ENCODE peak calls at places on chromosome 15, in eight cellular contexts. One of them, this sample, is unnamed.

GRCh38 chr15:88337993-88338392 is 81.5 kb upstream of the NTRK3 start:
- DNase-seq in GM06990: no peak
- DNase-seq in transverse colon: no peak
- DNase-seq in progenitor cell of endocrine pancreas: no peak
- DNase-seq in germinal center: no peak
- DNase-seq in adrenal gland: no peak
- DNase-seq in AG08395: no peak
- DNase-seq in pons: no peak
- DNase-seq in this sample: no peak

GRCh38 chr15:31200735-31201151 is 99.2 kb upstream of the TRPM1 start:
- DNase-seq in progenitor cell of endocrine pancreas: peak; percentile 59
- DNase-seq in pons: no peak
- DNase-seq in adrenal gland: peak; percentile 60
- DNase-seq in germinal center: peak; percentile 50
- DNase-seq in GM06990: peak; percentile 64
- DNase-seq in AG08395: peak; percentile 32
- DNase-seq in transverse colon: peak; percentile 72
- DNase-seq in this sample: peak; percentile 78

GRCh38 chr15:73010154-73011152 is 41.8 kb upstream of the NEO1 start:
- DNase-seq in germinal center: no peak
- DNase-seq in pons: no peak
- DNase-seq in progenitor cell of endocrine pancreas: no peak
- DNase-seq in adrenal gland: no peak
- DNase-seq in GM06990: no peak
- DNase-seq in AG08395: no peak
- DNase-seq in transverse colon: no peak
- DNase-seq in this sample: no peak

GRCh38 chr15:58459562-58459961 is 27.8 kb downstream of the LIPC start:
- DNase-seq in pons: no peak
- DNase-seq in transverse colon: peak; percentile 55
- DNase-seq in adrenal gland: no peak
- DNase-seq in AG08395: no peak
- DNase-seq in germinal center: no peak
- DNase-seq in GM06990: no peak
- DNase-seq in progenitor cell of endocrine pancreas: no peak
- DNase-seq in this sample: no peak

GRCh38 chr15:61049934-61050333 is 179.2 kb downstream of the RORA start:
- DNase-seq in germinal center: no peak
- DNase-seq in progenitor cell of endocrine pancreas: no peak
- DNase-seq in pons: no peak
- DNase-seq in adrenal gland: no peak
- DNase-seq in AG08395: no peak
- DNase-seq in GM06990: peak; percentile 10
- DNase-seq in transverse colon: no peak
- DNase-seq in this sample: no peak

GRCh38 chr15:61528590-61528929 is 299.5 kb upstream of the RORA start:
- DNase-seq in germinal center: peak; percentile 8
- DNase-seq in pons: no peak
- DNase-seq in transverse colon: no peak
- DNase-seq in progenitor cell of endocrine pancreas: no peak
- DNase-seq in adrenal gland: no peak
- DNase-seq in AG08395: no peak
- DNase-seq in GM06990: peak; percentile 0
- DNase-seq in this sample: no peak

GRCh38 chr15:38605744-38606143 is 41.1 kb upstream of the RASGRP1 start:
- DNase-seq in progenitor cell of endocrine pancreas: no peak
- DNase-seq in pons: no peak
- DNase-seq in transverse colon: no peak
- DNase-seq in adrenal gland: no peak
- DNase-seq in AG08395: no peak
- DNase-seq in GM06990: no peak
- DNase-seq in germinal center: no peak
- DNase-seq in this sample: no peak

GRCh38 chr15:75589071-75589470 is 10.0 kb upstream of the PTPN9 start:
- DNase-seq in transverse colon: no peak
- DNase-seq in adrenal gland: no peak
- DNase-seq in GM06990: no peak
- DNase-seq in progenitor cell of endocrine pancreas: no peak
- DNase-seq in germinal center: no peak
- DNase-seq in AG08395: no peak
- DNase-seq in pons: no peak
- DNase-seq in this sample: no peak

GRCh38 chr15:63950911-63951481 is 95.3 kb downstream of the DAPK2 start:
- DNase-seq in adrenal gland: no peak
- DNase-seq in progenitor cell of endocrine pancreas: no peak
- DNase-seq in germinal center: no peak
- DNase-seq in GM06990: no peak
- DNase-seq in pons: no peak
- DNase-seq in AG08395: peak; percentile 79
- DNase-seq in transverse colon: no peak
- DNase-seq in this sample: no peak

GRCh38 chr15:95932676-95933075 is 397.8 kb upstream of the NR2F2 start:
- DNase-seq in adrenal gland: no peak
- DNase-seq in GM06990: no peak
- DNase-seq in progenitor cell of endocrine pancreas: no peak
- DNase-seq in pons: no peak
- DNase-seq in germinal center: no peak
- DNase-seq in transverse colon: no peak
- DNase-seq in AG08395: peak; percentile 26
- DNase-seq in this sample: no peak

GRCh38 chr15:96353931-96354730 is 23.6 kb downstream of the NR2F2 start:
- DNase-seq in adrenal gland: peak; percentile 46
- DNase-seq in germinal center: no peak
- DNase-seq in AG08395: peak; percentile 40
- DNase-seq in transverse colon: no peak
- DNase-seq in progenitor cell of endocrine pancreas: no peak
- DNase-seq in GM06990: no peak
- DNase-seq in pons: no peak
- DNase-seq in this sample: peak; percentile 72

GRCh38 chr15:84919268-84919667 is 34.8 kb downstream of the SLC28A1 start:
- DNase-seq in transverse colon: no peak
- DNase-seq in germinal center: no peak
- DNase-seq in pons: no peak
- DNase-seq in GM06990: no peak
- DNase-seq in AG08395: no peak
- DNase-seq in progenitor cell of endocrine pancreas: no peak
- DNase-seq in adrenal gland: no peak
- DNase-seq in this sample: no peak

GRCh38 chr15:57949374-57949938 is 116.1 kb downstream of the ALDH1A2 start:
- DNase-seq in germinal center: no peak
- DNase-seq in progenitor cell of endocrine pancreas: no peak
- DNase-seq in transverse colon: no peak
- DNase-seq in pons: no peak
- DNase-seq in GM06990: no peak
- DNase-seq in AG08395: no peak
- DNase-seq in adrenal gland: no peak
- DNase-seq in this sample: no peak

GRCh38 chr15:98649621-98649995 is 1.3 kb downstream of the IGF1R start:
- DNase-seq in progenitor cell of endocrine pancreas: peak; percentile 41
- DNase-seq in GM06990: peak; percentile 22
- DNase-seq in germinal center: peak; percentile 40
- DNase-seq in adrenal gland: peak; percentile 47
- DNase-seq in pons: no peak
- DNase-seq in transverse colon: peak; percentile 52
- DNase-seq in AG08395: peak; percentile 37
- DNase-seq in this sample: peak; percentile 57

This sample was measured in glutamatergic neuron.